ENCODE peak calls at places on chromosomes 11 and 22, in four cellular contexts. J, I, A and B are unnamed samples.
A peak's percentile ranks its signal among the peaks of the same experiment; 100 is the strongest.

GRCh38 chr11:27227744-27228143 is 135.3 kb downstream of the CCDC34 start:
- DNase-seq in A (no peak), I (no peak), J (no peak), B (no peak)

GRCh38 chr11:19953909-19954308 is 206.4 kb downstream of the DBX1 start:
- DNase-seq in A (no peak), I (no peak), J (peak; percentile 81), B (no peak)

GRCh38 chr11:103920933-103921332 is 115.5 kb upstream of the DDI1 start:
- DNase-seq in J (no peak), I (no peak), A (no peak), B (no peak)

GRCh38 chr11:1460396-1460795 is 26.2 kb downstream of the MOB2 start:
- DNase-seq in A (no peak), I (no peak), J (no peak), B (no peak)

GRCh38 chr11:62193954-62194353 is 3.9 kb downstream of the SCGB1D1 start:
- DNase-seq in I (no peak), J (peak; percentile 8), A (no peak), B (no peak)

GRCh38 chr11:11155962-11156815 is 196.9 kb downstream of the CSNK2A3 start:
- DNase-seq in J (no peak), A (no peak), I (no peak), B (peak; percentile 54)

GRCh38 chr11:72577271-72577681 is 96.9 kb downstream of the PDE2A start:
- DNase-seq in J (no peak), I (no peak), A (no peak), B (no peak)

GRCh38 chr11:116730568-116730967 is 42.2 kb downstream of the BUD13 start:
- DNase-seq in A (no peak), J (no peak), I (no peak), B (no peak)

GRCh38 chr22:33112606-33113005 is 54.4 kb upstream of the SYN3 start:
- DNase-seq in J (no peak), A (no peak), I (peak; percentile 35), B (peak; percentile 31)

GRCh38 chr11:96055706-96056387 is 131.9 kb upstream of the MTMR2 start:
- DNase-seq in J (peak; percentile 52), A (no peak), I (no peak), B (no peak)

GRCh38 chr11:47305734-47306483 is 36.0 kb downstream of the MADD start:
- DNase-seq in I (no peak), A (peak; percentile 77), J (no peak), B (no peak)

GRCh38 chr11:59184876-59185275 is 12.9 kb downstream of the DTX4 start:
- DNase-seq in I (no peak), A (no peak), J (no peak), B (no peak)

DNA sequence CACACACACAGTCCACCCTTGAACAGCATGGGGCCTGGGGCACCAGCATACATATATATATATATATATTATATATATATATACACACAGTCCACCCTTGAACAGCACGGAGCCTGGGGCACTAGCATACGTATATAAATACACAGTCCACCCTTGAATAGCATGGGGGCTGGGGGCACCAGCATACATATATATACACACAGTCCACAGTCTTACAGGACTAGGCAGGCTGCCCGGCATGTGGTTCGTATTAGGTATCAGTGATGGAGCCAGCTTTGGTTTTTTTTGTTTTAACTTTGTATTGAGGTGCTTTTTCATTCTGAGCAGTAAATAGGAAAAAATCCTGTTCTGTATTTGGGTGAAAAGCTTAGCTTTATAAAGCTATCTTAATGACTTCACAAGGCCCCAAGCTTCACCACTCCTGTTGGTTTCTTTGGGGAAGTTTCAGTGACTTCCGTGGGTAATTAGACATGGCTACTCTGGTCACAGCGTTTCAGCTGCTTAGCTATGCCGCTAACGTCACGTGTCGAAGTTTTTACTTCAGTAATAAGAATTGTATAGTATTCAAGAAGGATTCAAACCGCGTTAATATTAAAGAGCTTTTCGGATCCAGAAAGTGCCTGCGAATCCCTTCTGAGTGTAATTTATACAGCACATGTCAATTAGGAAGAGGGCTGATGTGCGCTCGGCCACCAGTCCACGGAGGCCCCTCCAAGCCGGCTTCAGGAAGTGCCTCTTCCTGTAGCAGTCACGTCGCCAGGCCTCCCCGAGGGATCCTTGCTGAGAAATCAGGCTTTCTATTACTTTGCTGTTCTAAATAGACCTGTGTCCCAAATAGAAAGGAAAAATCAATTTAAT is 179.7 kb downstream of the TBC1D22A start:
- DNase-seq in J (no peak), I (no peak), A (peak; percentile 62), B (no peak)
- H3K4me3 ChIP-seq in J (no peak overlapping the region), I (no peak overlapping the region), A (no peak overlapping the region), B (no peak overlapping the region)

GRCh38 chr11:64100782-64101358 is 65.0 kb downstream of the MACROD1 start:
- DNase-seq in I (no peak), J (no peak), A (no peak), B (no peak)
- H3K4me3 ChIP-seq in I (no peak overlapping the region), J (no peak overlapping the region), A (no peak overlapping the region), B (no peak overlapping the region)

GRCh38 chr11:12321217-12321937 is 56.0 kb upstream of the PARVA start:
- DNase-seq in J (no peak), I (no peak), A (no peak), B (no peak)

GRCh38 chr11:12316432-12316831 is 60.9 kb upstream of the PARVA start:
- DNase-seq in A (no peak), J (no peak), I (no peak), B (no peak)

GRCh38 chr11:12315024-12315423 is 62.3 kb upstream of the PARVA start:
- DNase-seq in I (no peak), A (no peak), J (no peak), B (no peak)

GRCh38 chr11:12319734-12320387 is 57.5 kb upstream of the PARVA start:
- DNase-seq in I (no peak), J (no peak), A (no peak), B (no peak)

GRCh38 chr11:12318791-12319733 is 58.3 kb upstream of the PARVA start:
- DNase-seq in A (no peak), I (no peak), J (no peak), B (peak; percentile 15)
- H3K4me3 ChIP-seq in A (no peak overlapping the region), I (no peak overlapping the region), J (no peak overlapping the region), B (no peak overlapping the region)

DNA sequence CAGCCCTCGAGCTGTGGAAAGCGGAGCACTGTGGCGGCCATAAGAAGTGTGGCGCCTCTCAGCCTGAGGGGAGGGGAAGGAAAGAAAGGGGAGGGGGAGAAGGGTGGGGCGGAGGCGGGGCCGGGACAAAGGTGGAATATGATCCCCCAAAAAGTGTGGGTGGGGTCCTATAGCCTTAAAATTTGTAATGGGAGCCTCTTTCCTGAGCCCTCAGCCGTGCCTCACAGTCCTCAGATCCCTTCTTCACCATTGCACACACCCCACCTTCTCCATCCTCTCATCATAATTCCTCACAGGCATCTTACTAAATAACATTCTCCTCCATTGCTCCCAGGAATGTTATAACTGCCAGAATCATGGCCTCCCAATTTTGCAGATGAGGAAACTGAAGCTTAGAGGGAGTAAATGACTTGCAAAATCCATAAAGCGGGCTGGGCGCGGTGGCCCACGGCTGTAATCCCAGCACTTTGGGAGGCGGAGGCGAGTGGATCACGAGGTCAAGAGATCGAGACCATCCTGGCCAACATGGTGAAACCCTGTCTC is 600 bp upstream of the RAB6A start:
- DNase-seq in J (no peak), I (no peak), A (no peak), B (no peak)
- H3K4me3 ChIP-seq in J (peak overlapping the region; percentile 32), I (peak overlapping the region; percentile 48), A (no peak overlapping the region), B (peak overlapping the region; percentile 67)

DNA sequence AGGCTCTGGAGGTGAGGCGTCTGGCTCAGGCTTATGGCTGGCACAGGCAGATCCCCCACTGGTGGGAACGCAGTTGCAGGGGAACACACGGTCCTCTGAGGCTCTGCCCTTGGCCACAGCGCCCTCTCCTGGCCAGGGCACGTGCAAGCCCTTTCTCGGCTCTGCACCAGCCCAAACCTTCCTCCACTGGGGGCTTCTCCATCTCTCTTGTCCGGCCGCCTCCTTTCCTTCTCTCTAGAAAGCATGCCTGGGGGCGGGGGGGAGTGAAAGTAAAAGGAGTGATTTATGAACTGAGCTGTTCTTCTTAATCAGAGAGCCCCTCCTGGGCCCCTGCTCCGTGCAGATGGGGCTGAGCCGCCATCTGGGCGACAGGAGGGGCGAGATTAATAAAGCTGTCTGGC is 56.5 kb downstream of the TP53I11 start:
- DNase-seq in J (peak; percentile 30), I (no peak), A (peak; percentile 71), B (peak; percentile 62)
- H3K4me3 ChIP-seq in J (no peak overlapping the region), I (no peak overlapping the region), A (no peak overlapping the region), B (no peak overlapping the region)

GRCh38 chr22:37219534-37219933 is 7.3 kb upstream of the SSTR3 start:
- DNase-seq in I (no peak), J (no peak), A (no peak), B (peak; percentile 61)
- H3K4me3 ChIP-seq in I (peak overlapping the region; percentile 80), J (no peak overlapping the region), A (no peak overlapping the region), B (peak overlapping the region; percentile 90)

DNA sequence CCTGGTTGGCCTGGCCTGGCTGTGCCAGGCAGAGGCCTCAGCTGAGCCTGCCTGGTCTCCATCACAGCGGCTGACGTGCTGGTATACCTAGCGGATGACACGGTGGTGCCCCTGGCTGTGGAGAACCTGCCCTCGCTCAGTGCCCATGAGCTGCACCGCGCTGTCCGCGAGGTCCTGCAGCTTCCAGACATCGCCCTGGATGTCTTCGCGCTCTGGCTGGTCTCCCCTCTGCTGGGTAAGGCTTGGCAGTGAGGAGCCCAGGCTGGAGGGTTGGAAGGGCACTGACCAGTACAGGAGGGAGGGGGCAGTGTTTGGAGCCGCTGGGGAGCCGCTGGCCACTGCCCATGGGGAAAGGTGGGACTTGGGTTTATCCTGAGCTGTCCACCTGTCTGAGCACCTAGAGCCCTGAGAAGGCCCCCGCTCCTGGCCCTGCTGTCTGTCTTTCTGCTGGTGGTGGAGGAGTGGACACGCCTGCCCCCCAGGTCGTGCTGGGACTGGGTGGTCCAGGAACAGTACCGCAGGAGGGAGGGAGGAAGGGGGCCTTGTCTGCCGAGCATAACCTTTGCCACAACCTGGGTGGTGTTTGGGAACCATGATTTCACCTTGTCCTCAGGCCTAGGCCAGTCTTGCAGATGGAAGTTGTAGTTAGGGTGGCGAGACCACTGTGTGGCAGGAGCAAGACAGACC is 3.0 kb downstream of the FRMD8 start:
- DNase-seq in I (no peak), J (no peak), A (no peak), B (no peak)
- H3K4me3 ChIP-seq in I (peak overlapping the region; percentile 50), J (no peak overlapping the region), A (no peak overlapping the region), B (no peak overlapping the region)

DNA sequence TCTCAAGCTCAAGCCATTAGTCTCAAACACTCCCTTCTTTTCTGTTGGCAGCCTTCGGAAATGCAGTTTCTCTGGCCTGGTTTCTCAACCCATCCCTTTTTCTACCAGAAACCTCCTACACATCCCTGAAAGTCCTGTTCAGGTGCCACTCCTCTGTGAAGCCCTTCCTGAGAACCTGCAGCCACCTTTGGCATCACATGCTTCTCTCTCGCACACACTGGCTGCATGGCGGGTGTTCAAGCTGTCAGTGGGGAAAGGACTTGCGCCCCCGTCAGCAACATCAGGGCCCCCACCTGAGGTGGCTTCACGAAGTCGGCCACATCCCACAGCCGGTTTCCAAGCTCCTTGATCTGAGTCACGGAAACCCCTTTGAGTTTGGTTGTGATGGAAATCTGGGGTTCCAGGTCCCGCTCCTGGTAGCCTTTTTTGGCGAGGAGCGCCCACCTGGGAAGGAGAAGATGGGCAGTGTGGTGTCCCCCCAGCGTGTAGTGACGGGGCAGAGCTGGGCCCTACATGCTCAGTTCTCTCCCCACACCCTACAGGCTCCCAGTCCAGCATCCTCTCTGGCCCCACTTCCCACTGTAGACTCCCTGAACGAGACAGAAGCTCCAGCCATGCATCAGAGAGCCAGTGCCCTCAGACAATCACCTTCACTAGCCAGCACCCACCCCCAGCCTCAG is 1.8 kb upstream of the LRRC74B start:
- DNase-seq in J (no peak), I (no peak), A (no peak), B (no peak)
- H3K4me3 ChIP-seq in J (no peak overlapping the region), I (no peak overlapping the region), A (no peak overlapping the region), B (no peak overlapping the region)

DNA sequence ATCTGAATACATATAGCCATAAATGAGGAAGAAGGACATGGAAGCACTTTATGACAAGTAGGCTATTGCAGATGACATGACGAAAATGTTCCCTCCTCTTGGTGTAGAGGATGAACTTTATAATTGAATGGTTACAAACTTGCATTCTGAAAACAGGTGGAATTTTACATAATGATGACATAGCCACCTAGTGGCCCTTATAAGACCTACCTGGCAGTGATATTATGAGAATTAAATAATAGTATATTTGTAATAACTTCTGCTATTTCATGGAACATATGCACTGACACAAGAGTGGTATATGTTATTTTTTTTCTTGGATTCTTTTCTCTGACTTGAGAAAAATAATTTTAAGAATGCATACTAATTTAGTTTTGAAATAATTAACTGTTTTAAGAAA is 22.9 kb downstream of the TRIM22 start:
- DNase-seq in A (no peak), I (no peak), J (peak; percentile 43), B (peak; percentile 31)
- H3K4me3 ChIP-seq in A (no peak overlapping the region), I (no peak overlapping the region), J (no peak overlapping the region), B (no peak overlapping the region)